ENCODE peak calls at places on chromosomes 7 and 10, in ten cellular contexts. T, I, N, C, P, D, Q, K, A and M are unnamed samples.

GRCh38 chr7:29247962-29248236 is 53.3 kb downstream of the CHN2 start:
- DNase-seq in T (no peak), I (no peak), N (no peak), C (no peak), P (no peak), D (no peak), Q (no peak), K (no peak), A (no peak), M (no peak)

GRCh38 chr7:39633563-39634550 is 10.5 kb downstream of the RALA start:
- DNase-seq in T (no peak), I (no peak), N (no peak), C (no peak), P (no peak), D (no peak), Q (no peak), K (no peak), A (no peak), M (no peak)

GRCh38 chr10:93319855-93320254 is 162.3 kb downstream of the MYOF start:
- DNase-seq in T (no peak), I (no peak), N (no peak), C (no peak), P (no peak), D (no peak), Q (no peak), K (no peak), A (no peak), M (no peak)

GRCh38 chr7:35519971-35520809 is 174.7 kb downstream of the HERPUD2 start:
- DNase-seq in T (peak; percentile 68), I (peak; percentile 69), N (peak; percentile 45), C (peak; percentile 42), P (peak; percentile 52), D (peak; percentile 71), Q (peak; percentile 58), K (peak; percentile 86), A (peak; percentile 65), M (peak; percentile 73)

GRCh38 chr10:88791924-88792323 is 10.6 kb upstream of the LIPM start:
- DNase-seq in T (peak; percentile 56), I (peak; percentile 52), N (peak; percentile 8), C (peak; percentile 25), P (peak; percentile 8), D (no peak), Q (peak; percentile 32), K (peak; percentile 66), A (peak; percentile 8), M (peak; percentile 54)

GRCh38 chr10:5552376-5553321 is 27.9 kb downstream of the CALML3 start:
- DNase-seq in T (no peak), I (no peak), N (no peak), C (no peak), P (no peak), D (no peak), Q (no peak), K (no peak), A (no peak), M (no peak)

GRCh38 chr10:115935731-115936130 is 337.3 kb downstream of the GFRA1 start:
- DNase-seq in T (no peak), I (no peak), N (no peak), C (no peak), P (no peak), D (no peak), Q (no peak), K (no peak), A (no peak), M (no peak)

GRCh38 chr7:124996778-124997177 is 67.2 kb upstream of the POT1 start:
- DNase-seq in T (peak; percentile 36), I (no peak), N (peak; percentile 9), C (no peak), P (no peak), D (peak; percentile 33), Q (no peak), K (peak; percentile 18), A (peak; percentile 1), M (peak; percentile 46)

GRCh38 chr10:16845248-16845647 is 28.0 kb upstream of the RSU1 start:
- DNase-seq in T (no peak), I (no peak), N (no peak), C (no peak), P (no peak), D (no peak), Q (no peak), K (no peak), A (no peak), M (no peak)

GRCh38 chr10:59709472-59710125 is at the start of gene SLC16A9:
- DNase-seq in T (peak; percentile 71), I (peak; percentile 77), N (peak; percentile 12), C (peak; percentile 66), P (peak; percentile 11), D (peak; percentile 47), Q (peak; percentile 27), K (peak; percentile 89), A (no peak), M (peak; percentile 45)

GRCh38 chr7:36157506-36158320 is 4.7 kb downstream of the EEPD1 start:
- DNase-seq in T (no peak), I (no peak), N (peak; percentile 74), C (peak; percentile 37), P (no peak), D (no peak), Q (no peak), K (no peak), A (no peak), M (no peak)

GRCh38 chr10:34721201-34721840 is 93.8 kb downstream of the PARD3 start:
- DNase-seq in T (no peak), I (peak; percentile 90), N (no peak), C (peak; percentile 81), P (peak; percentile 68), D (peak; percentile 63), Q (no peak), K (no peak), A (no peak), M (peak; percentile 71)

GRCh38 chr7:106947244-106947728 is 82.2 kb downstream of the PIK3CG start:
- DNase-seq in T (peak; percentile 79), I (peak; percentile 86), N (peak; percentile 35), C (peak; percentile 62), P (peak; percentile 83), D (peak; percentile 86), Q (peak; percentile 68), K (peak; percentile 83), A (peak; percentile 92), M (peak; percentile 80)

GRCh38 chr7:6430974-6431373 is 16.8 kb downstream of the DAGLB start:
- DNase-seq in T (no peak), I (no peak), N (no peak), C (no peak), P (no peak), D (no peak), Q (no peak), K (no peak), A (no peak), M (no peak)

GRCh38 chr10:126569513-126570447 is 100.7 kb downstream of the C10orf90 start:
- DNase-seq in T (no peak), I (no peak), N (peak; percentile 5), C (peak; percentile 34), P (peak; percentile 85), D (peak; percentile 84), Q (no peak), K (no peak), A (no peak), M (peak; percentile 93)

GRCh38 chr10:125029584-125030242 is 87.8 kb downstream of the ZRANB1 start:
- DNase-seq in T (no peak), I (no peak), N (no peak), C (peak; percentile 9), P (peak; percentile 84), D (peak; percentile 50), Q (no peak), K (no peak), A (no peak), M (peak; percentile 16)

GRCh38 chr10:6191147-6191546 is 11.6 kb upstream of the PFKFB3 start:
- DNase-seq in T (no peak), I (no peak), N (no peak), C (no peak), P (no peak), D (no peak), Q (no peak), K (no peak), A (no peak), M (no peak)

GRCh38 chr7:140672382-140673062 is at the start of gene ADCK2:
- DNase-seq in T (peak; percentile 74), I (peak; percentile 69), N (no peak), C (peak; percentile 20), P (no peak), D (no peak), Q (no peak), K (peak; percentile 67), A (peak; percentile 85), M (peak; percentile 65)
- H3K27ac ChIP-seq in T (no peak within 1 kb of the TSS), I (peak within 1 kb of the TSS; percentile 74), N (no peak within 1 kb of the TSS), C (no peak within 1 kb of the TSS), P (no peak within 1 kb of the TSS), D (peak within 1 kb of the TSS; percentile 23), Q (peak within 1 kb of the TSS; percentile 87), K (no peak within 1 kb of the TSS), A (peak within 1 kb of the TSS; percentile 98), M (no peak within 1 kb of the TSS)

GRCh38 chr10:3969876-3970666 is 185.1 kb upstream of the KLF6 start:
- DNase-seq in T (no peak), I (no peak), N (no peak), C (peak; percentile 37), P (peak; percentile 16), D (no peak), Q (no peak), K (no peak), A (no peak), M (no peak)
- H2AFZ ChIP-seq in T (no peak overlapping the region), I (no peak overlapping the region), N (no peak overlapping the region), C (peak overlapping the region; percentile 4), P (no peak overlapping the region), D (no peak overlapping the region), Q (no peak overlapping the region), K (no peak overlapping the region), A (no peak overlapping the region), M (peak overlapping the region; percentile 5)

GRCh38 chr7:155996718-155997059 is 184.4 kb upstream of the SHH start:
- DNase-seq in T (no peak), I (no peak), N (no peak), C (no peak), P (no peak), D (no peak), Q (no peak), K (no peak), A (no peak), M (no peak)

GRCh38 chr7:155993420-155994252 is 181.4 kb upstream of the SHH start:
- DNase-seq in T (peak; percentile 20), I (no peak), N (no peak), C (no peak), P (no peak), D (no peak), Q (no peak), K (no peak), A (no peak), M (no peak)

GRCh38 chr7:155992974-155993373 is 180.7 kb upstream of the SHH start:
- DNase-seq in T (peak; percentile 11), I (no peak), N (no peak), C (no peak), P (no peak), D (no peak), Q (no peak), K (no peak), A (no peak), M (no peak)

GRCh38 chr7:155994253-155994811 is 182.1 kb upstream of the SHH start:
- DNase-seq in T (peak; percentile 18), I (no peak), N (no peak), C (no peak), P (no peak), D (no peak), Q (no peak), K (no peak), A (no peak), M (no peak)

GRCh38 chr7:155995183-155995612 is 182.9 kb upstream of the SHH start:
- DNase-seq in T (peak; percentile 8), I (no peak), N (no peak), C (no peak), P (no peak), D (no peak), Q (no peak), K (no peak), A (peak; percentile 7), M (no peak)
- H3K27ac ChIP-seq in T (no peak overlapping the region), I (no peak overlapping the region), N (no peak overlapping the region), C (no peak overlapping the region), P (no peak overlapping the region), D (no peak overlapping the region), Q (no peak overlapping the region), K (no peak overlapping the region), A (no peak overlapping the region), M (no peak overlapping the region)

GRCh38 chr10:112981553-112981952 is 31.5 kb downstream of the TCF7L2 start:
- DNase-seq in T (no peak), I (peak; percentile 92), N (no peak), C (no peak), P (no peak), D (no peak), Q (no peak), K (no peak), A (peak; percentile 50), M (no peak)
- H2AFZ ChIP-seq in T (no peak overlapping the region), I (no peak overlapping the region), N (no peak overlapping the region), C (no peak overlapping the region), P (no peak overlapping the region), D (no peak overlapping the region), Q (no peak overlapping the region), K (no peak overlapping the region), A (no peak overlapping the region), M (no peak overlapping the region)